ENCODE peak calls at places on chromosomes 7 and 10, in eight cellular contexts. One of them, this sample, is unnamed.

GRCh38 chr7:18457832-18458231 is 37.7 kb upstream of the HDAC9 start:
- DNase-seq in CD4-positive, alpha-beta memory T cell: no peak
- DNase-seq in Caco-2: no peak
- DNase-seq in tibial artery: no peak
- DNase-seq in lung: no peak
- DNase-seq in heart left ventricle: peak; percentile 48
- DNase-seq in fibroblast of lung: no peak
- DNase-seq in adrenal gland: no peak
- DNase-seq in this sample: no peak

GRCh38 chr7:39582536-39582935 is 16.3 kb downstream of the YAE1 start:
- DNase-seq in CD4-positive, alpha-beta memory T cell: no peak
- DNase-seq in Caco-2: no peak
- DNase-seq in tibial artery: no peak
- DNase-seq in lung: no peak
- DNase-seq in heart left ventricle: no peak
- DNase-seq in fibroblast of lung: no peak
- DNase-seq in adrenal gland: no peak
- DNase-seq in this sample: no peak

GRCh38 chr10:5948999-5949759 is 28.2 kb downstream of the IL15RA start:
- DNase-seq in CD4-positive, alpha-beta memory T cell: no peak
- DNase-seq in Caco-2: peak; percentile 75
- DNase-seq in tibial artery: no peak
- DNase-seq in lung: peak; percentile 65
- DNase-seq in heart left ventricle: peak; percentile 68
- DNase-seq in fibroblast of lung: peak; percentile 54
- DNase-seq in adrenal gland: peak; percentile 60
- DNase-seq in this sample: no peak

GRCh38 chr7:52944916-52945315 is 90.5 kb upstream of the POM121L12 start:
- DNase-seq in CD4-positive, alpha-beta memory T cell: no peak
- DNase-seq in Caco-2: no peak
- DNase-seq in tibial artery: no peak
- DNase-seq in lung: no peak
- DNase-seq in heart left ventricle: no peak
- DNase-seq in fibroblast of lung: peak; percentile 64
- DNase-seq in adrenal gland: no peak
- DNase-seq in this sample: no peak

GRCh38 chr10:33820531-33820930 is 486.1 kb upstream of the NRP1 start:
- DNase-seq in CD4-positive, alpha-beta memory T cell: no peak
- DNase-seq in Caco-2: no peak
- DNase-seq in tibial artery: no peak
- DNase-seq in lung: no peak
- DNase-seq in heart left ventricle: no peak
- DNase-seq in fibroblast of lung: no peak
- DNase-seq in adrenal gland: no peak
- DNase-seq in this sample: no peak

GRCh38 chr10:126059101-126059826 is 162.9 kb downstream of the FANK1 start:
- DNase-seq in CD4-positive, alpha-beta memory T cell: no peak
- DNase-seq in Caco-2: no peak
- DNase-seq in tibial artery: no peak
- DNase-seq in lung: no peak
- DNase-seq in heart left ventricle: no peak
- DNase-seq in fibroblast of lung: peak; percentile 90
- DNase-seq in adrenal gland: no peak
- DNase-seq in this sample: no peak

GRCh38 chr7:124251616-124252015 is 218.7 kb upstream of the TMEM229A start:
- DNase-seq in CD4-positive, alpha-beta memory T cell: no peak
- DNase-seq in Caco-2: no peak
- DNase-seq in tibial artery: no peak
- DNase-seq in lung: no peak
- DNase-seq in heart left ventricle: no peak
- DNase-seq in fibroblast of lung: no peak
- DNase-seq in adrenal gland: no peak
- DNase-seq in this sample: no peak

GRCh38 chr7:151425670-151426075 is 14.3 kb downstream of the CRYGN start:
- DNase-seq in CD4-positive, alpha-beta memory T cell: no peak
- DNase-seq in Caco-2: no peak
- DNase-seq in tibial artery: peak; percentile 76
- DNase-seq in lung: no peak
- DNase-seq in heart left ventricle: no peak
- DNase-seq in fibroblast of lung: peak; percentile 77
- DNase-seq in adrenal gland: no peak
- DNase-seq in this sample: no peak

GRCh38 chr7:116630357-116630756 is 41.6 kb upstream of the MET start:
- DNase-seq in CD4-positive, alpha-beta memory T cell: no peak
- DNase-seq in Caco-2: no peak
- DNase-seq in tibial artery: no peak
- DNase-seq in lung: no peak
- DNase-seq in heart left ventricle: no peak
- DNase-seq in fibroblast of lung: no peak
- DNase-seq in adrenal gland: no peak
- DNase-seq in this sample: no peak

GRCh38 chr7:85186083-85186520 is 754 bp downstream of the SEMA3D start:
- DNase-seq in CD4-positive, alpha-beta memory T cell: no peak
- DNase-seq in Caco-2: no peak
- DNase-seq in tibial artery: peak; percentile 73
- DNase-seq in lung: peak; percentile 30
- DNase-seq in heart left ventricle: peak; percentile 26
- DNase-seq in fibroblast of lung: peak; percentile 68
- DNase-seq in adrenal gland: peak; percentile 36
- DNase-seq in this sample: no peak

GRCh38 chr10:53025172-53025651 is 252.6 kb upstream of the MBL2 start:
- DNase-seq in CD4-positive, alpha-beta memory T cell: no peak
- DNase-seq in Caco-2: no peak
- DNase-seq in tibial artery: no peak
- DNase-seq in lung: no peak
- DNase-seq in heart left ventricle: no peak
- DNase-seq in fibroblast of lung: peak; percentile 6
- DNase-seq in adrenal gland: no peak
- DNase-seq in this sample: no peak

GRCh38 chr10:34850036-34850435 is 34.9 kb upstream of the PARD3 start:
- DNase-seq in CD4-positive, alpha-beta memory T cell: no peak
- DNase-seq in Caco-2: no peak
- DNase-seq in tibial artery: no peak
- DNase-seq in lung: no peak
- DNase-seq in heart left ventricle: no peak
- DNase-seq in fibroblast of lung: no peak
- DNase-seq in adrenal gland: no peak
- DNase-seq in this sample: no peak

GRCh38 chr10:59657724-59658123 is 51.9 kb downstream of the SLC16A9 start:
- DNase-seq in CD4-positive, alpha-beta memory T cell: no peak
- DNase-seq in Caco-2: no peak
- DNase-seq in tibial artery: no peak
- DNase-seq in lung: no peak
- DNase-seq in heart left ventricle: no peak
- DNase-seq in fibroblast of lung: no peak
- DNase-seq in adrenal gland: no peak
- DNase-seq in this sample: no peak

GRCh38 chr7:995571-995970 is 12.6 kb downstream of the CYP2W1 start:
- DNase-seq in CD4-positive, alpha-beta memory T cell: no peak
- DNase-seq in Caco-2: no peak
- DNase-seq in tibial artery: no peak
- DNase-seq in lung: no peak
- DNase-seq in heart left ventricle: no peak
- DNase-seq in fibroblast of lung: no peak
- DNase-seq in adrenal gland: no peak
- DNase-seq in this sample: no peak

GRCh38 chr10:32139223-32140073 is 83.2 kb upstream of the KIF5B start:
- DNase-seq in CD4-positive, alpha-beta memory T cell: no peak
- DNase-seq in Caco-2: peak; percentile 62
- DNase-seq in tibial artery: peak; percentile 92
- DNase-seq in lung: peak; percentile 89
- DNase-seq in heart left ventricle: peak; percentile 91
- DNase-seq in fibroblast of lung: peak; percentile 96
- DNase-seq in adrenal gland: peak; percentile 86
- DNase-seq in this sample: no peak

GRCh38 chr7:134613623-134614347 is 32.9 kb upstream of the BPGM start:
- DNase-seq in CD4-positive, alpha-beta memory T cell: no peak
- DNase-seq in Caco-2: no peak
- DNase-seq in tibial artery: peak; percentile 68
- DNase-seq in lung: no peak
- DNase-seq in heart left ventricle: no peak
- DNase-seq in fibroblast of lung: peak; percentile 99
- DNase-seq in adrenal gland: no peak
- DNase-seq in this sample: no peak

GRCh38 chr10:104332243-104333036 is 5.8 kb downstream of the ITPRIP start:
- DNase-seq in CD4-positive, alpha-beta memory T cell: no peak
- DNase-seq in Caco-2: no peak
- DNase-seq in tibial artery: peak; percentile 55
- DNase-seq in lung: no peak
- DNase-seq in heart left ventricle: peak; percentile 57
- DNase-seq in fibroblast of lung: peak; percentile 53
- DNase-seq in adrenal gland: no peak
- DNase-seq in this sample: no peak

GRCh38 chr7:41810258-41810576 is 107.3 kb upstream of the INHBA start:
- DNase-seq in CD4-positive, alpha-beta memory T cell: no peak
- DNase-seq in Caco-2: no peak
- DNase-seq in tibial artery: no peak
- DNase-seq in lung: peak; percentile 33
- DNase-seq in heart left ventricle: no peak
- DNase-seq in fibroblast of lung: no peak
- DNase-seq in adrenal gland: no peak
- DNase-seq in this sample: no peak

GRCh38 chr10:92502296-92502695 is 71.6 kb downstream of the IDE start:
- DNase-seq in CD4-positive, alpha-beta memory T cell: no peak
- DNase-seq in Caco-2: no peak
- DNase-seq in tibial artery: no peak
- DNase-seq in lung: no peak
- DNase-seq in heart left ventricle: no peak
- DNase-seq in fibroblast of lung: no peak
- DNase-seq in adrenal gland: no peak
- DNase-seq in this sample: no peak

GRCh38 chr7:44257618-44258422 is 57.0 kb downstream of the YKT6 start:
- DNase-seq in CD4-positive, alpha-beta memory T cell: peak; percentile 75
- DNase-seq in Caco-2: no peak
- DNase-seq in tibial artery: peak; percentile 91
- DNase-seq in lung: peak; percentile 64
- DNase-seq in heart left ventricle: peak; percentile 93
- DNase-seq in fibroblast of lung: peak; percentile 89
- DNase-seq in adrenal gland: peak; percentile 87
- DNase-seq in this sample: peak; percentile 87

GRCh38 chr10:105925045-105925785 is 1239.3 kb downstream of the SORCS1 start:
- DNase-seq in CD4-positive, alpha-beta memory T cell: no peak
- DNase-seq in Caco-2: no peak
- DNase-seq in tibial artery: no peak
- DNase-seq in lung: no peak
- DNase-seq in heart left ventricle: no peak
- DNase-seq in fibroblast of lung: no peak
- DNase-seq in adrenal gland: no peak
- DNase-seq in this sample: no peak

GRCh38 chr7:42734568-42734967 is 177.3 kb downstream of the C7orf25 start:
- DNase-seq in CD4-positive, alpha-beta memory T cell: no peak
- DNase-seq in Caco-2: no peak
- DNase-seq in tibial artery: no peak
- DNase-seq in lung: no peak
- DNase-seq in heart left ventricle: no peak
- DNase-seq in fibroblast of lung: peak; percentile 61
- DNase-seq in adrenal gland: no peak
- DNase-seq in this sample: no peak

DNA sequence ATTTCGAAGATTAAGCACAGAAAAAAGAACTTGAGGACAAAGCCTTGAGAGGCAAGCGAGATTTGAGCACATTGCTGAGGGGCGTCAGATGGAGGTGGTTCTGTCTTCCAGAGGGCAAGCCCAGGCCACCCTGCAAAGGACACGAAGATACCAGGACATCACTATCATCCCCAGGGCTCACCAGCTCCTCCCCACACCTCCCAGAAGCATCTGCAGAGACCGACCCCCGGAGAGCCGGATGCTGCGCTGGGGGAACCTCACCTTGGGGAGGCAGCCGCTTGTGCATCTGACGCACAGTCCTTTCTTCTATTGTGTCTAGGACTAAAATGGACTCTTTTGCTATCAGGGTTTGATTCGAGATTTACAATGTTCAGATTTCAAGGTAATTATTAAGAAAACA is 259.7 kb downstream of the DNAJB6 start:
- DNase-seq in CD4-positive, alpha-beta memory T cell: no peak
- DNase-seq in Caco-2: no peak
- DNase-seq in tibial artery: no peak
- DNase-seq in lung: no peak
- DNase-seq in heart left ventricle: no peak
- DNase-seq in fibroblast of lung: no peak
- DNase-seq in adrenal gland: no peak
- DNase-seq in this sample: no peak
- H3K36me3 ChIP-seq in CD4-positive, alpha-beta memory T cell: no peaks in the 10 kb centered on the region
- H3K36me3 ChIP-seq in Caco-2: no peaks in the 10 kb centered on the region
- H3K36me3 ChIP-seq in tibial artery: no peaks in the 10 kb centered on the region
- H3K36me3 ChIP-seq in lung: no peaks in the 10 kb centered on the region
- H3K36me3 ChIP-seq in heart left ventricle: no peaks in the 10 kb centered on the region
- H3K36me3 ChIP-seq in fibroblast of lung: no peaks in the 10 kb centered on the region
- H3K36me3 ChIP-seq in adrenal gland: no peaks in the 10 kb centered on the region
- H3K36me3 ChIP-seq in this sample: no peaks in the 10 kb centered on the region

GRCh38 chr7:55570218-55570873 is 2.0 kb downstream of the VOPP1 start:
- DNase-seq in CD4-positive, alpha-beta memory T cell: no peak
- DNase-seq in Caco-2: no peak
- DNase-seq in tibial artery: no peak
- DNase-seq in lung: no peak
- DNase-seq in heart left ventricle: no peak
- DNase-seq in fibroblast of lung: peak; percentile 47
- DNase-seq in adrenal gland: no peak
- DNase-seq in this sample: no peak
- H3K4me1 ChIP-seq in CD4-positive, alpha-beta memory T cell: peaks cover 77% of the 10 kb centered on the region
- H3K4me1 ChIP-seq in Caco-2: no peaks in the 10 kb centered on the region
- H3K4me1 ChIP-seq in tibial artery: peaks cover 30% of the 10 kb centered on the region
- H3K4me1 ChIP-seq in lung: peaks cover 18% of the 10 kb centered on the region
- H3K4me1 ChIP-seq in heart left ventricle: peaks cover 47% of the 10 kb centered on the region
- H3K4me1 ChIP-seq in fibroblast of lung: peaks cover 20% of the 10 kb centered on the region
- H3K4me1 ChIP-seq in adrenal gland: peaks cover 47% of the 10 kb centered on the region
- H3K4me1 ChIP-seq in this sample: peaks cover 82% of the 10 kb centered on the region

GRCh38 chr7:55077581-55078410 is 59.0 kb downstream of the EGFR start:
- DNase-seq in CD4-positive, alpha-beta memory T cell: no peak
- DNase-seq in Caco-2: peak; percentile 91
- DNase-seq in tibial artery: no peak
- DNase-seq in lung: no peak
- DNase-seq in heart left ventricle: no peak
- DNase-seq in fibroblast of lung: no peak
- DNase-seq in adrenal gland: no peak
- DNase-seq in this sample: no peak
- H3K36me3 ChIP-seq in CD4-positive, alpha-beta memory T cell: no peaks in the 10 kb centered on the region
- H3K36me3 ChIP-seq in Caco-2: peaks cover 2% of the 10 kb centered on the region
- H3K36me3 ChIP-seq in tibial artery: no peaks in the 10 kb centered on the region
- H3K36me3 ChIP-seq in lung: peaks cover 3% of the 10 kb centered on the region
- H3K36me3 ChIP-seq in heart left ventricle: no peaks in the 10 kb centered on the region
- H3K36me3 ChIP-seq in fibroblast of lung: no peaks in the 10 kb centered on the region
- H3K36me3 ChIP-seq in adrenal gland: no peaks in the 10 kb centered on the region
- H3K36me3 ChIP-seq in this sample: no peaks in the 10 kb centered on the region

GRCh38 chr10:89458289-89458688 is 43.9 kb downstream of the IFIT5 start:
- DNase-seq in CD4-positive, alpha-beta memory T cell: no peak
- DNase-seq in Caco-2: no peak
- DNase-seq in tibial artery: no peak
- DNase-seq in lung: no peak
- DNase-seq in heart left ventricle: no peak
- DNase-seq in fibroblast of lung: peak; percentile 90
- DNase-seq in adrenal gland: no peak
- DNase-seq in this sample: no peak

GRCh38 chr10:89463846-89464537 is 49.6 kb downstream of the IFIT5 start:
- DNase-seq in CD4-positive, alpha-beta memory T cell: no peak
- DNase-seq in Caco-2: no peak
- DNase-seq in tibial artery: no peak
- DNase-seq in lung: no peak
- DNase-seq in heart left ventricle: no peak
- DNase-seq in fibroblast of lung: no peak
- DNase-seq in adrenal gland: no peak
- DNase-seq in this sample: no peak

GRCh38 chr10:89454561-89455347 is 40.4 kb downstream of the IFIT5 start:
- DNase-seq in CD4-positive, alpha-beta memory T cell: no peak
- DNase-seq in Caco-2: no peak
- DNase-seq in tibial artery: no peak
- DNase-seq in lung: no peak
- DNase-seq in heart left ventricle: no peak
- DNase-seq in fibroblast of lung: no peak
- DNase-seq in adrenal gland: no peak
- DNase-seq in this sample: no peak

GRCh38 chr10:89458760-89459159 is 44.4 kb downstream of the IFIT5 start:
- DNase-seq in CD4-positive, alpha-beta memory T cell: no peak
- DNase-seq in Caco-2: no peak
- DNase-seq in tibial artery: no peak
- DNase-seq in lung: no peak
- DNase-seq in heart left ventricle: no peak
- DNase-seq in fibroblast of lung: peak; percentile 51
- DNase-seq in adrenal gland: no peak
- DNase-seq in this sample: no peak
- H3K4me1 ChIP-seq in CD4-positive, alpha-beta memory T cell: no peaks in the 10 kb centered on the region
- H3K4me1 ChIP-seq in Caco-2: peaks cover under 1% of the 10 kb centered on the region
- H3K4me1 ChIP-seq in tibial artery: no peaks in the 10 kb centered on the region
- H3K4me1 ChIP-seq in lung: peaks cover 16% of the 10 kb centered on the region
- H3K4me1 ChIP-seq in heart left ventricle: peaks cover 16% of the 10 kb centered on the region
- H3K4me1 ChIP-seq in fibroblast of lung: peaks cover 8% of the 10 kb centered on the region
- H3K4me1 ChIP-seq in adrenal gland: no peaks in the 10 kb centered on the region
- H3K4me1 ChIP-seq in this sample: no peaks in the 10 kb centered on the region

This sample was measured in CD4-positive, CD25-positive, alpha-beta regulatory T cell.